ENCODE peak calls at places on chromosomes 6 and 20, in nine cellular contexts. A is H1, S is HCT116, M is mesendoderm, Z is fibroblast of lung, P is endodermal cell, G is GM23248, K is neural progenitor cell, H is IMR-90. U is an unnamed sample.

GRCh38 chr20:4102381-4102780 is 87.0 kb upstream of the RNF24 start:
- DNase-seq in Z (peak; percentile 68), A (no peak), S (no peak), K (no peak), P (no peak), M (no peak), H (peak; percentile 79), G (peak; percentile 66), U (peak; percentile 32)

GRCh38 chr20:1199981-1200380 is 3.3 kb upstream of the C20orf202 start:
- DNase-seq in Z (no peak), H (no peak), S (no peak), G (no peak), A (no peak), K (no peak), P (no peak), M (no peak), U (no peak)

GRCh38 chr6:107192739-107193296 is 77.5 kb upstream of the BEND3 start:
- DNase-seq in A (no peak), K (no peak), S (no peak), H (no peak), M (no peak), Z (no peak), P (no peak), G (no peak), U (no peak)

GRCh38 chr6:160365117-160365516 is 16.9 kb downstream of the SLC22A3 start:
- DNase-seq in K (no peak), S (no peak), M (no peak), P (no peak), G (no peak), A (no peak), Z (peak; percentile 13), H (no peak), U (peak; percentile 50)

GRCh38 chr20:44070139-44070900 is 116.7 kb downstream of the JPH2 start:
- DNase-seq in Z (no peak), G (no peak), A (no peak), K (no peak), M (no peak), S (no peak), P (peak; percentile 42), H (no peak), U (no peak)

GRCh38 chr20:63136296-63136695 is 79.6 kb downstream of the YTHDF1 start:
- DNase-seq in G (no peak), M (no peak), A (no peak), K (no peak), P (no peak), Z (no peak), H (no peak), S (no peak), U (no peak)

GRCh38 chr20:62368629-62369507 is 1.8 kb upstream of the LAMA5 start:
- DNase-seq in H (peak; percentile 50), K (peak; percentile 95), Z (peak; percentile 51), S (no peak), P (peak; percentile 90), G (peak; percentile 71), M (peak; percentile 84), A (no peak), U (peak; percentile 67)

GRCh38 chr20:600736-601135 is 9.4 kb downstream of the TCF15 start:
- DNase-seq in A (no peak), K (no peak), Z (no peak), M (no peak), H (no peak), S (no peak), P (no peak), G (no peak), U (no peak)

DNA sequence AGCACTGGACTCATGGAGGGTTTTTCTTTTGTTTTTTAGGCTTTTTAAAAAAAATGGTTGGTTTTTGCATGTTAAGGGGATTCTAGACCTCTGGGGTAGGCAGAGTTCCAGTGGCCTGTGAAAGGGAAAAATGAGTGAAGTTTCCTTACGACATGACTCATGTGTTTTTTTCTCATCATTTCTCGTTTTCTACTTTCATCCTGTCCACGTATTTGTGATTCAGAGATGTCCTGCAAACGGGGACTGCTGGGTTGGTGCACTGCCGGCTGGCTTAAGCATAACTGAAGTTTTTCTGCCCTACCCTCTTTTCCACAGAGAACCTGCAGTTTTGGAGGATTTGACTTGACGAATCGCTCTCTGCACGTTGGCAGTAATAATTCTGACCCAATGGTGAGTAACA is 182.3 kb downstream of the SASH1 start:
- DNase-seq in G (peak; percentile 89), A (no peak), M (no peak), H (peak; percentile 92), S (no peak), K (no peak), P (no peak), Z (peak; percentile 92), U (peak; percentile 68)
- H3K9ac ChIP-seq in G (peak overlapping the region; percentile 93), A (no peak overlapping the region), M (no peak overlapping the region), H (peak overlapping the region; percentile 68), S (no peak overlapping the region), K (no peak overlapping the region), P (no peak overlapping the region), Z (peak overlapping the region; percentile 73), U (peak overlapping the region; percentile 87)

DNA sequence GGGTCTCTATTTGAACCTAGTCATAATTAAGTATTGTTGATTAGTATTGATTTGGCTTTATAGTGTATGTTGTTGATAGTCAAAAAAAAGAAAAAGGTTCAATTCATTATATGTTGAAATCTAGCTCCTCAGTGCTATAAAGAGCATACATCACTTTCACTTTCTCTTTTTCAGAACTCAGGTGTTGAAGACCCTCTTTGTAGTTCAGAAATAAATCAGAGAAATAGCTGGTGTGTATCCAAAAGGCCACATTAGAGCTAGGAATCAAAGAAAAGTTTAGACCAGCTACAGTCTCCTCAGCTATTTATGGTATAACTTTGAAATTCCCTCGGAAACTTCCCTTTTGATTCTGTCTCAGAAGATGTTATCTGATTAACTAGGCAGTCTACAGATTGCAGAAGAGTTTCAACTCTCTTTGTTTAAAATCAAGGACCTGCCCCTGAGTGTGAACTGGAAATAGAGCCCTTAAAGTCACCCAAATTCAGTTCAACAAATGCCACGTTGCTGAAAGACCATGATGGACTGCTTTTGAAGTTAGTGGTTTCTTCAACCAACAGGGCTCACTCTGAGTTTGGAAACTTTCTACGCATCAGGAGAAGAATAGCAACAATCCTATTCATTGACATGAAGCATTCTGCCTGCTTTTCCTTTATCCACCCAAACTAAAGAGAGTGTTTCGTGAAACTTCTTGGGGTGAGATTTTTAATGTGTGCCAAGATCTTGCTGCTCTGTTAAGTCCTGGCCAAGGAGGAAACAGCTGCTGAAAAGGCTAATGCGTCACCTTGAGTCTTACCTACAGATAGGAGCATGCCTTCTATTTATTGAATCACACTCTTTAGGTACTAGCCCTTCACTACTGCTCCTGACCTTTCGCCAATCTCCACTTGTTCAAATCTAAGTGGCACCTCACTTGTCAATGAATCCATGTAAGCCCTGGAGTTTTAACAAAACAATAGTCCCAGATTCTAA is 111.7 kb downstream of the TNFRSF21 start:
- DNase-seq in Z (no peak), S (no peak), P (no peak), H (no peak), M (peak; percentile 13), A (no peak), G (no peak), K (no peak), U (no peak)
- H3K4me3 ChIP-seq in Z (peak overlapping the region; percentile 12), S (no peak overlapping the region), P (no peak overlapping the region), H (peak overlapping the region; percentile 51), M (no peak overlapping the region), A (no peak overlapping the region), G (peak overlapping the region; percentile 25), K (no peak overlapping the region), U (peak overlapping the region; percentile 29)

GRCh38 chr6:4309540-4309939 is 174.2 kb upstream of the ECI2 start:
- DNase-seq in H (no peak), A (no peak), M (no peak), Z (no peak), S (no peak), G (no peak), K (no peak), P (no peak), U (no peak)

GRCh38 chr6:4314201-4314707 is 178.9 kb upstream of the ECI2 start:
- DNase-seq in A (no peak), G (no peak), Z (no peak), P (no peak), K (no peak), M (no peak), S (no peak), H (no peak), U (no peak)

GRCh38 chr6:4311976-4312860 is 176.8 kb upstream of the ECI2 start:
- DNase-seq in G (no peak), K (no peak), Z (no peak), P (no peak), H (no peak), A (no peak), M (no peak), S (no peak), U (no peak)

GRCh38 chr6:4316867-4317400 is 181.6 kb upstream of the ECI2 start:
- DNase-seq in Z (peak; percentile 92), A (no peak), S (no peak), H (peak; percentile 90), P (no peak), M (peak; percentile 60), G (peak; percentile 94), K (no peak), U (peak; percentile 83)

DNA sequence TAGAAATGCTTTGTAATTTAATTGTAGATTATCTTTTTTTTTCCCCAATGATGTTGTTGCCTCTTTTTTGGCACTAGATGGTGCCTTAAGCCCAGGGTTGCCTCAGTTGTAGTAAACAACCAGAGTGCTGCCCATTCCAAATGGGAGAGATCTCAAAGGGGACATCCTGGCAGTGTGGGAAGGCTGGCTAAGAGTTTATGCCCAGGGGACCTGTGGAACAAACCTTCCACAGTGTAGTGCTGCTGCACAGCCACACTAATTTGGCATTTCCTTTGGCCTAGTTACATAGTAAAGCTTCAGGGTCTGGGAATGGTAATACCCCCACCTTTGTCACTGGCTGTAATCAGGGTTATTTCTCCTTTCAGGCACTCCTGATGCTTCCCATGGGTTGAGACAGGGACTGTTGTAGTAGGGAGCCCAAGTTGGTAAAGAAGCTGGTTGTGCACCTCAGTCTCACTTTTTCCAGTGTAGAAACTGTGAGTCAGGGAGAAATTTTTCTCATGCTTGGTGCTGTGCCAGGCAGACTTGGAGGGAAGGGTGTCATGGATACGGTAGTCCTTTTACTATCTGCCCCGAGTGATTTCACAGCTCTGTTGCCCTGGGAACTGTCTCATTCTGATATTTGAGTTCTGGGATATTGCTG is 177.8 kb upstream of the ECI2 start:
- DNase-seq in G (peak; percentile 98), Z (peak; percentile 96), S (peak; percentile 49), A (no peak), P (peak; percentile 62), K (peak; percentile 54), H (peak; percentile 92), M (peak; percentile 79), U (peak; percentile 98)
- H3K27ac ChIP-seq in G (peak overlapping the region; percentile 98), Z (peak overlapping the region; percentile 74), S (no peak overlapping the region), A (no peak overlapping the region), P (no peak overlapping the region), K (no peak overlapping the region), H (peak overlapping the region; percentile 46), M (no peak overlapping the region), U (peak overlapping the region; percentile 91)

GRCh38 chr20:53845980-53846379 is 224.4 kb downstream of the BCAS1 start:
- DNase-seq in G (no peak), A (no peak), P (no peak), M (no peak), K (no peak), H (no peak), Z (no peak), S (no peak), U (no peak)

GRCh38 chr20:53842301-53843099 is 227.9 kb downstream of the BCAS1 start:
- DNase-seq in Z (no peak), K (no peak), H (no peak), M (no peak), P (no peak), G (no peak), S (no peak), A (no peak), U (no peak)

GRCh38 chr20:53846640-53847039 is 223.8 kb downstream of the BCAS1 start:
- DNase-seq in A (no peak), S (no peak), H (no peak), P (no peak), K (no peak), M (no peak), Z (no peak), G (no peak), U (no peak)

GRCh38 chr20:53843645-53844044 is 226.7 kb downstream of the BCAS1 start:
- DNase-seq in K (no peak), P (no peak), M (no peak), Z (no peak), A (no peak), S (no peak), H (no peak), G (no peak), U (no peak)

DNA sequence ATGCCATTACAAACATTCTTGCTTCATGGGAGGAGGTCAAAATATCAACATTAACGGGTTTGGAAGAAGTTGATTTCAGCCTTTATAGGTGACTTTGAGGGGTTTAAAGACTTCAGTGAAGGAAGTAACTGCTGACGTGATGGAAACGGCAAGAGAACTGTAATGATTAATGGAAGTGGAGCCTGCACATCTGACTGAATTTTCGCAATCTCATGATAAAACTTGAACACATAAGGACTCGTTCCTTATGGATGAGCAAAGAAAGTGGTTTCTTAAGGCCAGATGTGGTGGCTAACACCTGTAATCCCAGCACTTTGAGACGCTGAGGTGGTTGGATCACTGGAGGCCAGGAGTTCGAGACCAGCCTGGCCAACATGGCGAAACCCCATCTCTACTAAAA is 226.1 kb downstream of the BCAS1 start:
- DNase-seq in K (no peak), H (no peak), A (no peak), M (no peak), Z (no peak), S (no peak), G (no peak), P (no peak), U (no peak)
- H3K9ac ChIP-seq in K (no peak overlapping the region), H (no peak overlapping the region), A (no peak overlapping the region), M (no peak overlapping the region), Z (no peak overlapping the region), S (no peak overlapping the region), G (no peak overlapping the region), P (no peak overlapping the region), U (peak overlapping the region; percentile 55)

U was measured in PC-3.